ENCODE peak calls at places on chromosome 16, in six cellular contexts. H is coronary artery, A is psoas muscle, W is mesothelial cell of epicardium, E is tibial artery, V is ovary. C is an unnamed sample.

GRCh38 chr16:87666919-87667318 is 64.6 kb downstream of the JPH3 start:
- DNase-seq in A (no peak), E (no peak), H (no peak), W (no peak), V (no peak), C (no peak)

GRCh38 chr16:10729649-10730048 is 14.0 kb upstream of the NUBP1 start:
- DNase-seq in E (no peak), H (no peak), A (peak), V (no peak), W (no peak), C (no peak)

GRCh38 chr16:23245268-23245667 is 56.8 kb upstream of the SCNN1B start:
- DNase-seq in A (peak), W (no peak), V (no peak), E (peak), H (peak), C (no peak)

GRCh38 chr16:4839942-4840341 is 7.1 kb downstream of the GLYR1 start:
- DNase-seq in V (no peak), A (no peak), E (no peak), H (no peak), W (no peak), C (no peak)

GRCh38 chr16:276360-277077 is 775 bp upstream of the RGS11 start:
- DNase-seq in H (no peak), V (no peak), E (no peak), A (no peak), W (no peak), C (no peak)

GRCh38 chr16:1832831-1833454 is 5.9 kb downstream of the FAHD1 start:
- DNase-seq in H (no peak), A (no peak), W (no peak), E (no peak), V (no peak), C (no peak)

GRCh38 chr16:81779540-81780320 is 639 bp downstream of the PLCG2 start:
- DNase-seq in E (no peak), V (no peak), A (peak), H (no peak), W (no peak), C (no peak)

GRCh38 chr16:19227643-19228042 is 57.9 kb upstream of the CLEC19A start:
- DNase-seq in V (no peak), W (no peak), A (no peak), E (no peak), H (no peak), C (no peak)

GRCh38 chr16:53207810-53208752 is 153.3 kb downstream of the CHD9 start:
- DNase-seq in A (no peak), V (peak), H (peak), E (peak), W (no peak), C (no peak)

GRCh38 chr16:66695935-66696668 is 441 bp downstream of the CMTM4 start:
- DNase-seq in V (peak), W (peak), H (no peak), A (peak), E (no peak), C (peak)

GRCh38 chr16:46573008-46573833 is 48.0 kb downstream of the SHCBP1 start:
- DNase-seq in V (no peak), W (no peak), H (no peak), E (no peak), A (no peak), C (no peak)

GRCh38 chr16:29971304-29971703 is 2.4 kb upstream of the TAOK2 start:
- DNase-seq in A (no peak), V (no peak), H (peak), W (no peak), E (no peak), C (no peak)

GRCh38 chr16:84884311-84885023 is 64.7 kb downstream of the CRISPLD2 start:
- DNase-seq in H (no peak), E (no peak), V (no peak), W (no peak), A (no peak), C (no peak)

GRCh38 chr16:54121084-54121483 is 165.5 kb downstream of the IRX3 start:
- DNase-seq in H (no peak), E (no peak), A (no peak), W (no peak), V (no peak), C (no peak)

DNA sequence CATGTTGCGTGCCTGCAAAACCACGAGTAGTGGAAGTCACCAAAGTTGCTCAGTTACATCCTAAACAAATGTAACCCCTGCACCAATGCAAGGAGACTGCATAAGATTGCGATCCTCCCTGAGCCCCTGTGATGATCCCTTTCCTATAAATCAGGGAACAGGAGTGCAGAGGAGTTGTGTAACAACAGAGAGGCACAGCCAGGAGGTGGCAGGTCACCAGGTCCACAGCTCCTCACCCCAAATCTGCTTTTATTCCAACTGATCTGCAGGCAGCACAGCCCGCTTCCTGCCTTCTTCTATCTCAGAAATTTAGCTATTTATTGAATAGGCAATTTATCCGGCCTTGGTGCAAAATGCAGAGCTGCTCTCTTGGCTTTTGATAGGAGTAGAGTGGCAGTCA is 36.0 kb upstream of the MRTFB start:
- DNase-seq in H (no peak), V (no peak), A (no peak), W (no peak), E (no peak), C (no peak)
- TF ChIP-seq CTCF in H (no peak), V (no peak), A (no peak), W (no peak), E (no peak), C (no peak)

GRCh38 chr16:15778204-15778743 is 78.6 kb downstream of the MYH11 start:
- DNase-seq in V (no peak), H (no peak), A (no peak), W (no peak), E (no peak), C (no peak)

GRCh38 chr16:15778999-15779614 is 77.7 kb downstream of the MYH11 start:
- DNase-seq in H (no peak), V (no peak), W (no peak), A (no peak), E (no peak), C (no peak)

GRCh38 chr16:15776572-15776971 is 80.3 kb downstream of the MYH11 start:
- DNase-seq in V (no peak), A (no peak), H (no peak), W (no peak), E (no peak), C (no peak)

GRCh38 chr16:15775663-15776304 is 81.0 kb downstream of the MYH11 start:
- DNase-seq in E (no peak), A (no peak), H (no peak), W (no peak), V (no peak), C (no peak)

DNA sequence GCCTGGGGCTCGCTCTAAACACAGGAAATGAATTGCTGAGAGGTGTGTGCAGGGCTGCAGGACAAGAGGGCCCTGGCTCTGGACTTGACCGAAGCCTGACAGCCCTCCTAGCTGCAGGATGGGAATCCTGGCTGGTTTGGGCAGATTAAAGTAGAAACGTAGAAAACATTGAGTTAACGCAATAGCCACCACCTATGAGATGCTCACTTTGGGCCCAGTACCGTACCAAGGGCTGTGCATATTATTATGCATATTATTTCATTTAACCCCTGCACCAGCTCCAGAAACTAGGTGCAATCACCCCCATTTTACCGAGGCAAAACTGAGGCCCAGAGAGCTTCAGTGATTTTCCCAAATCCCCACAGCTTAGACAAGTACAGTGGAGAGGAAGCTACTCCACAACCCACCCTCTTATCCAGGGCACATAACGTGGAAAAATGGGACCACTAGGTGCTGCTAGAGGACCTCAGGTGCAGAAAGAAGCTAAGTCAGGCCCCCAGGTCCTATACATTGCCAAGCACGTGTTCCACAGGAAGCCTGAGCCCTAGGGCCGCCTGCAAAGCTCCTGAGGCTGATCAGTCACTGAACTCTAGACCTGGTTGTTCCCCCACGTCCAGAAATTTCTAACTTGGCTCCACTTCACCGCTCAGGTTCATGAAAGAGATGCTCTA is 79.2 kb downstream of the MYH11 start:
- DNase-seq in H (no peak), E (no peak), A (no peak), V (no peak), W (no peak), C (no peak)
- TF ChIP-seq CTCF in H (no peak), E (no peak), A (peak), V (no peak), W (no peak), C (peak)

GRCh38 chr16:73058221-73058615 is 10.3 kb upstream of the ZFHX3 start:
- DNase-seq in A (peak), H (no peak), E (peak), V (peak), W (no peak), C (no peak)
- TF ChIP-seq CTCF in A (peak), H (no peak), E (no peak), V (no peak), W (no peak), C (no peak)

GRCh38 chr16:56281256-56281805 is 90.0 kb downstream of the GNAO1 start:
- DNase-seq in H (no peak), A (no peak), V (no peak), W (no peak), E (no peak), C (no peak)
- TF ChIP-seq CTCF in H (no peak), A (no peak), V (no peak), W (no peak), E (peak), C (peak)

C was measured in type B pancreatic cell.